ENCODE peak calls at places on chromosomes 5 and 9, in four cellular contexts. R is heart left ventricle, Z is body of pancreas, G is sigmoid colon. A is an unnamed sample.

GRCh38 chr9:113621309-113621791 is 157.8 kb downstream of the RGS3 start:
- DNase-seq in R (peak), Z (peak), G (peak), A (no peak)

GRCh38 chr9:12054235-12054634 is 639.0 kb upstream of the TYRP1 start:
- DNase-seq in G (no peak), Z (no peak), R (no peak), A (no peak)

GRCh38 chr5:82388186-82388585 is 110.0 kb upstream of the RPS23 start:
- DNase-seq in G (no peak), R (no peak), Z (peak), A (no peak)

GRCh38 chr5:56409331-56410190 is 176.4 kb upstream of the ANKRD55 start:
- DNase-seq in G (no peak), Z (peak), R (peak), A (peak)

GRCh38 chr5:31213676-31214638 is 20.5 kb downstream of the CDH6 start:
- DNase-seq in G (no peak), R (no peak), Z (no peak), A (no peak)

GRCh38 chr9:7237473-7238243 is 479.9 kb downstream of the KDM4C start:
- DNase-seq in Z (no peak), G (no peak), R (no peak), A (no peak)

GRCh38 chr9:124078641-124079040 is 67.1 kb downstream of the LHX2 start:
- DNase-seq in R (no peak), G (no peak), Z (no peak), A (peak)

GRCh38 chr5:91641730-91642350 is 258.7 kb upstream of the ARRDC3 start:
- DNase-seq in G (no peak), Z (no peak), R (no peak), A (no peak)

GRCh38 chr9:136847065-136847826 is 2.0 kb upstream of the PHPT1 start:
- DNase-seq in G (no peak), R (peak), Z (peak), A (no peak)

GRCh38 chr5:58505502-58505901 is 14.3 kb downstream of the GAPT start:
- DNase-seq in Z (no peak), G (no peak), R (no peak), A (no peak)

GRCh38 chr5:112628219-112628618 is 109.5 kb upstream of the APC start:
- DNase-seq in G (no peak), Z (no peak), R (no peak), A (no peak)

GRCh38 chr5:81154725-81155124 is 78.4 kb upstream of the CKMT2 start:
- DNase-seq in G (no peak), Z (no peak), R (no peak), A (no peak)

GRCh38 chr9:110655723-110656641 is 12.6 kb upstream of the MUSK start:
- DNase-seq in R (no peak), G (peak), Z (no peak), A (no peak)

GRCh38 chr5:110726249-110727024 is at the start of gene TMEM232:
- DNase-seq in Z (peak), R (peak), G (peak), A (peak)

GRCh38 chr9:14238044-14238443 is 75.9 kb downstream of the NFIB start:
- DNase-seq in G (no peak), Z (no peak), R (no peak), A (no peak)

GRCh38 chr5:159208508-159209437 is 580 bp downstream of the RNF145 start:
- DNase-seq in G (peak), Z (peak), R (peak), A (peak)

GRCh38 chr9:125233678-125234077 is 7.5 kb downstream of the HSPA5 start:
- DNase-seq in Z (no peak), G (no peak), R (no peak), A (peak)

GRCh38 chr9:134461436-134461982 is 135.3 kb downstream of the RXRA start:
- DNase-seq in G (no peak), R (no peak), Z (no peak), A (no peak)

GRCh38 chr5:36301858-36302603 is at the start of gene RANBP3L:
- DNase-seq in G (no peak), R (no peak), Z (peak), A (no peak)

GRCh38 chr5:157273131-157273556 is 7.2 kb downstream of the CYFIP2 start:
- DNase-seq in R (no peak), G (no peak), Z (no peak), A (no peak)

GRCh38 chr5:101430551-101430950 is 527.5 kb upstream of the ST8SIA4 start:
- DNase-seq in R (no peak), G (no peak), Z (no peak), A (no peak)

GRCh38 chr5:8628521-8628920 is 759.6 kb downstream of the MTRR start:
- DNase-seq in R (no peak), Z (no peak), G (no peak), A (no peak)

GRCh38 chr9:114047717-114048116 is 30.4 kb downstream of the AMBP start:
- DNase-seq in R (no peak), Z (peak), G (peak), A (no peak)

GRCh38 chr5:55232985-55233928 is at the start of gene CCNO:
- DNase-seq in G (peak), R (peak), Z (peak), A (peak)

GRCh38 chr9:88373018-88373417 is 15.2 kb upstream of the SPIN1 start:
- DNase-seq in Z (no peak), R (no peak), G (no peak), A (no peak)

GRCh38 chr5:93723005-93723404 is 18.4 kb downstream of the POU5F2 start:
- DNase-seq in G (no peak), Z (no peak), R (no peak), A (no peak)

GRCh38 chr5:8944005-8944404 is 601.9 kb downstream of the SEMA5A start:
- DNase-seq in R (no peak), Z (no peak), G (no peak), A (no peak)

GRCh38 chr9:105053209-105053652 is 125.3 kb upstream of the ABCA1 start:
- DNase-seq in R (no peak), G (no peak), Z (peak), A (peak)

GRCh38 chr5:157761690-157762611 is 18.4 kb downstream of the LSM11 start:
- DNase-seq in Z (peak), R (no peak), G (no peak), A (no peak)

GRCh38 chr9:137428841-137429545 is 5.8 kb downstream of the NOXA1 start:
- DNase-seq in R (no peak), Z (peak), G (no peak), A (no peak)

GRCh38 chr5:75622564-75622963 is 11.3 kb downstream of the ANKDD1B start:
- DNase-seq in G (no peak), Z (peak), R (no peak), A (no peak)

GRCh38 chr9:114546851-114547250 is 40.7 kb upstream of the ATP6V1G1 start:
- DNase-seq in G (no peak), Z (no peak), R (no peak), A (no peak)

GRCh38 chr9:135343733-135344522 is 135.7 kb upstream of the PPP1R26 start:
- DNase-seq in Z (peak), R (peak), G (peak), A (peak)

GRCh38 chr5:10789021-10789420 is 28.0 kb upstream of the DAP start:
- DNase-seq in G (no peak), R (no peak), Z (no peak), A (no peak)

GRCh38 chr9:119369670-119370366 is 583 bp upstream of the BRINP1 start:
- DNase-seq in R (no peak), Z (no peak), G (no peak), A (no peak)

GRCh38 chr5:178382689-178383276 is 150.2 kb upstream of the PHYKPL start:
- DNase-seq in R (no peak), G (no peak), Z (no peak), A (no peak)

GRCh38 chr5:172838151-172838875 is 4.3 kb downstream of the ERGIC1 start:
- DNase-seq in R (no peak), Z (no peak), G (no peak), A (no peak)

GRCh38 chr5:172840077-172840777 is 6.2 kb downstream of the ERGIC1 start:
- DNase-seq in G (no peak), R (no peak), Z (peak), A (no peak)

GRCh38 chr5:172835246-172836030 is 1.4 kb downstream of the ERGIC1 start:
- DNase-seq in Z (no peak), G (no peak), R (no peak), A (no peak)

GRCh38 chr5:172839669-172840068 is 5.6 kb downstream of the ERGIC1 start:
- DNase-seq in R (no peak), Z (peak), G (no peak), A (no peak)

DNA sequence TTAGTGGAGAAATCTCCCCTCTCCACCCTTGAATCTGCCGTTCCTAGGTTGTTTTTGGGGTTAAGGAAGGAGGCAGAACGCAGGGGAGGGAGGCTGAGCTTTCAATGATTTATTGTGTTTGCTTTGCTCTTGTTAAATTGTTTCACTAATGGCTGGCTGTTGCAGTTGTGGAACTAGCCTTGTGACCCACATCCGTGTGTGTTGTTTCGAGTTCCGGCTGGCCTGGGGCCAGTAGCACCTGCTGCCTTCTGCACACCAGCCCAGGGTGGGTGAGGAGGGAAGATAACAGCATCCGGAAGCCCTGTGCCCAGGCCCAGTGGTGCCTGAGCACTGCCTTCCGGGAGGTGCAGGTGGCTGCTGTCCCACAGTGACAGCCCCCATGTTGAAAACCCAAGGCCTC is 3.6 kb downstream of the ERGIC1 start:
- DNase-seq in R (no peak), G (peak), Z (peak), A (no peak)
- TF ChIP-seq POLR2A in R (no peak), G (peak), Z (peak), A (no peak)

DNA sequence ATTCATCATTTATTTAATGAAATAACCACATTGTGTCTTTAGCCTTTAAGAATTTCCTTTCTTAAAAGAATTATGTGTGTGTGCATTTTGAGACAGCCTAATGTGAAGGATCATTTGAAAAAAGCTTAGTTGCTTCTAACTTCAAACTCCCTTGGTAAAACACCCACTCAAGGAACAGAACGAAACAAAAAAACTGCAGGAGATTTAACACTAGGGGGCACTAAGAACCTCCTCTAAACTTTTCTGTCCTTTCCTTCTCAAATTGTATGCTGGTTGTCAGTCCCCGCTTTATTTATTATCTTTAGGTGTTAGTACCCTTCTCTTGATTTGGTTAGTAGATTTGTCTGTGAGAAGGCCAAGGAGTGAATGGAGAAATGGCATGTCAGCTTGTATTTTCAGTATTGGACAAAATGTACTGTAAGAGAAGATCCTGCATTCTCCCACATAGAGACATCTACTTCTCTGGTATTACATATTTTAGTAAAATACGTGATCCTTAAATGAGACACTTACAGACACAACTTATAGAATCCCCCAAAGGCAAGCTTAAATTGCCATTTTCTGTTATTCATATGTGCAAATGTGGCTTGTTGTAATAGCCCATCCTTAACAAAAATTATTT is 229.7 kb downstream of the MRPS30 start:
- DNase-seq in R (no peak), G (no peak), Z (no peak), A (no peak)
- TF ChIP-seq POLR2A in R (no peak), G (no peak), Z (no peak), A (no peak)

DNA sequence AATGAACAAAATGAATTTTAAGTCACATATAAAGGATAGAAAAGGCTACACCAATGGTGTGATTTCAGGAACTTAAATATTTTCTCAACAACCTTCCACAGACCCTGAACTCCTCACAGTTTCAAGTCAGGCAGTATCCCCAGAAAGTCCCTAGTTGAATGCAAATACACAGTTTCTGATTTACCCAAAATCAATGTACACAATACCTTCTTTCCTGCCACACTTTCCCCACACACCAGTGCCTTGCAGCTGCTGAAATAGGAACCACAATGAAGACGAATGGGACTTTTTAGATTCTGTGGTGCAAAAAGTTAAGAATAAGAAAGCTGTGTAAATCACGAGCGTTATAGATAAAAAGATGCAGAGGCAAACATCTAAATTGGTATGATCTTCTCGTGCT is 552.4 kb upstream of the MEF2C start:
- DNase-seq in R (no peak), Z (no peak), G (no peak), A (no peak)
- TF ChIP-seq POLR2A in R (no peak), Z (no peak), G (no peak), A (no peak)

GRCh38 chr9:99104459-99105151 is at the start of gene TGFBR1:
- DNase-seq in G (peak), R (peak), Z (peak), A (peak)
- TF ChIP-seq POLR2A in G (peak), R (peak), Z (peak), A (peak)

GRCh38 chr5:172805018-172805683 is 28.9 kb upstream of the ERGIC1 start:
- DNase-seq in G (no peak), R (no peak), Z (no peak), A (no peak)

GRCh38 chr5:172805736-172806255 is 28.3 kb upstream of the ERGIC1 start:
- DNase-seq in Z (no peak), R (no peak), G (no peak), A (no peak)

GRCh38 chr5:172807766-172808311 is 26.2 kb upstream of the ERGIC1 start:
- DNase-seq in Z (no peak), R (no peak), G (no peak), A (no peak)

GRCh38 chr5:172809774-172810173 is 24.3 kb upstream of the ERGIC1 start:
- DNase-seq in R (no peak), Z (no peak), G (no peak), A (no peak)

DNA sequence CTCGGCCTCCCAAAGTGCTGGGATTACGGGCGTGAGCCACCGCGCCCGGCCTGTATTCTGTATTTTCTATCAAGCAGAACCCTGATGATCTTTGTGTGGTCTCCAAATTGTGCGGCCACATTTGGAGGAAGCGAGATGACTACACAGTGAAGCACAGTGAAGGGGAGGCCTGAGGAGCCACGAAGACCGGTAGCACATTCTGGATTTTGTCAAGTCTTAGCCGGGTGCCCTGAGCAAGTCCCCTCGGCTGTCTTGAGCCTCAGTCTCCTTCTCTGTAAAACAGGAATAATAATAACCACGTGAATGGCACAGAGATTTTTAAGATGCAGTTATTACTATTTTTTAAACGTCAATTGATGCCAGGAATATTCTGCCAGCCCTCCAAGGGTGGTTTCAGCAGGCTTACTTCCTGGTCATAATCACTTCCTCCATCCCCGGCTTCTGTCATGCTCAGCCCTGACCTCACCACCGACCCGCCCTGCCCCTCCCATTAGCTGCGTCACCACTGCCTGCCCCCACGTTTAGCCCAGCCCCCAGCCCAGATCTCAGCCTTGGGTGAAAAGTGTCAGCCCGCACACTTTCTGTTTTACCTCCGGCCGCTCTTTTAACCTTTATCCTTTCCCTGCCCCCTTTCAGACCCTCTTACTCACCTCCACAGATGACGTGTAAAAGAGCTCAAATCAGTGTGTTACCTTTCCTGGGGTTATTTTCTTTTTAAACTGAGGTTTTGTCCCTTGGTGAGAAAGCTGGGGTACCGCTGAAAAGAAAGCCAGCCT is 27.0 kb upstream of the ERGIC1 start:
- DNase-seq in G (peak), Z (peak), R (peak), A (peak)
- TF ChIP-seq POLR2A in G (peak), Z (peak), R (no peak), A (peak)

GRCh38 chr5:177303121-177303924 is at the start of the genes PRELID1 and RAB24:
- DNase-seq in Z (peak), R (peak), G (peak), A (peak)
- TF ChIP-seq POLR2A in Z (peak), R (no peak), G (peak), A (peak)

DNA sequence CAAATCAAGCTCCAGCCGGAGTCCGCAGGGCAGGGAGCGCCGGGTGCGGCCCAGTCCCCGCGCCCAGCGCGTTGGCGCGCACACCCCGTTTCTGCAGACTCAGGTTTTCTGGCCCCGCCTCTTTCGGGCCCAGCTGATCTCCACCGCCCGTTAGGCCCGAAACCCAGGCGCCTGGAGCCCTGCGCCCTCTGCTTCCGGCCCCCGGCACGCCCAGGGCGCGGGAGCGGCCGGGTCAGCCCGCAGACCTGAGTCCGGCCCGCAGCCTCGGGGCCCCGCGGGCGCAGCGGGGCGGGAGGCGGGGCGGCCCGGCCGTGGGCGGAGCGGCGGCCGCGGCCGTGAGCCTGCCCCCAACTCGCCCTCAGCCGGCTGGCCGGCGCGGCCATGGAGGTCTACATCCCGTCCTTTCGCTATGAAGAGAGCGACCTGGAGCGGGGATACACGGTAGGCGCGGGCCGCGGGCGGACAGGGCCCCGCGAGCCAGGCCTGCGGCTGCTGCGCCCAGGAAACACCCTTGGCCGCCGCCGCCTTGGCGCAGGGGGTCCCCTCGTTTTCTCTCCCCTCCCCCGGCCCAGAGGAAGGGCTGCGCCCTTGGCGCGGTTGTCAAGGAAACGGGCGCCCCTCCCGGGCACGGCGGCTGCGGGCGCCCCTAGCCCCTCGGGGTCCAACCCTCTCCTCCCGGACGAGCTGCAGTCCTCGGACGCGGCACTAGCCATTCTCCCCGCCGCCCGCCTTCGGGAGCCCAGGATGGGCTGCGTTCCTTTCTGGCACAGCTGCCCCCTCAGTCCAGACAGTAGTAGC is at the start of gene SNX24:
- DNase-seq in R (peak), Z (peak), G (peak), A (peak)
- TF ChIP-seq POLR2A in R (no peak), Z (peak), G (no peak), A (peak)

GRCh38 chr9:129141066-129142041 is 30.1 kb downstream of the PTPA start:
- DNase-seq in G (peak), R (peak), Z (peak), A (no peak)
- TF ChIP-seq POLR2A in G (no peak), R (no peak), Z (peak), A (no peak)

GRCh38 chr9:34218452-34218851 is 39.6 kb downstream of the UBAP1 start:
- DNase-seq in Z (no peak), G (no peak), R (no peak), A (no peak)
- TF ChIP-seq POLR2A in Z (no peak), G (no peak), R (no peak), A (no peak)

GRCh38 chr5:116574682-116575634 is at the start of gene SEMA6A:
- DNase-seq in Z (peak), R (peak), G (peak), A (peak)
- TF ChIP-seq POLR2A in Z (peak), R (no peak), G (peak), A (no peak)